ENCODE peak calls at places on chromosome X, in four cellular contexts. One of them, this sample, is unnamed. For H3K27me3, the result is how much of the 10 kb centered on the place peaks cover.

GRCh38 chrX:40175416-40176255 is 77.9 kb upstream of the BCOR start:
- DNase-seq in CD8-positive, alpha-beta memory T cell: peak
- DNase-seq in Peyer's patch: peak
- DNase-seq in tibial artery: peak
- DNase-seq in this sample: peak

GRCh38 chrX:4263005-4263404 is 549.6 kb upstream of the PRKX start:
- DNase-seq in CD8-positive, alpha-beta memory T cell: no peak
- DNase-seq in Peyer's patch: no peak
- DNase-seq in tibial artery: no peak
- DNase-seq in this sample: no peak

GRCh38 chrX:720858-721257 is 90.3 kb downstream of the SHOX start:
- DNase-seq in CD8-positive, alpha-beta memory T cell: no peak
- DNase-seq in Peyer's patch: no peak
- DNase-seq in tibial artery: no peak
- DNase-seq in this sample: no peak

GRCh38 chrX:130028196-130028595 is 45.8 kb downstream of the BCORL1 start:
- DNase-seq in tibial artery: no peak
- DNase-seq in CD8-positive, alpha-beta memory T cell: peak
- DNase-seq in Peyer's patch: peak
- DNase-seq in this sample: peak

GRCh38 chrX:68691102-68691501 is 43.6 kb downstream of the STARD8 start:
- DNase-seq in tibial artery: no peak
- DNase-seq in Peyer's patch: no peak
- DNase-seq in CD8-positive, alpha-beta memory T cell: no peak
- DNase-seq in this sample: no peak

GRCh38 chrX:121336831-121337421 is 289.5 kb downstream of the GLUD2 start:
- DNase-seq in Peyer's patch: no peak
- DNase-seq in tibial artery: no peak
- DNase-seq in CD8-positive, alpha-beta memory T cell: no peak
- DNase-seq in this sample: no peak

GRCh38 chrX:138759217-138759943 is 47.9 kb upstream of the FGF13 start:
- DNase-seq in Peyer's patch: no peak
- DNase-seq in CD8-positive, alpha-beta memory T cell: no peak
- DNase-seq in tibial artery: no peak
- DNase-seq in this sample: no peak

GRCh38 chrX:47864785-47865184 is 28.1 kb downstream of the ZNF81 start:
- DNase-seq in CD8-positive, alpha-beta memory T cell: no peak
- DNase-seq in Peyer's patch: no peak
- DNase-seq in tibial artery: no peak
- DNase-seq in this sample: no peak

GRCh38 chrX:136555694-136556093 is 23.7 kb downstream of the VGLL1 start:
- DNase-seq in tibial artery: no peak
- DNase-seq in CD8-positive, alpha-beta memory T cell: no peak
- DNase-seq in Peyer's patch: no peak
- DNase-seq in this sample: no peak

GRCh38 chrX:73851014-73852009 is 288.3 kb downstream of the CHIC1 start:
- DNase-seq in Peyer's patch: peak
- DNase-seq in tibial artery: no peak
- DNase-seq in CD8-positive, alpha-beta memory T cell: no peak
- DNase-seq in this sample: no peak

GRCh38 chrX:46782034-46782433 is 23.1 kb upstream of the SLC9A7 start:
- DNase-seq in tibial artery: no peak
- DNase-seq in CD8-positive, alpha-beta memory T cell: no peak
- DNase-seq in Peyer's patch: no peak
- DNase-seq in this sample: no peak

GRCh38 chrX:42087960-42088359 is 164.6 kb upstream of the CASK start:
- DNase-seq in tibial artery: no peak
- DNase-seq in Peyer's patch: no peak
- DNase-seq in CD8-positive, alpha-beta memory T cell: no peak
- DNase-seq in this sample: no peak

GRCh38 chrX:7252013-7252610 is 104.2 kb upstream of the PUDP start:
- DNase-seq in CD8-positive, alpha-beta memory T cell: no peak
- DNase-seq in tibial artery: no peak
- DNase-seq in Peyer's patch: no peak
- DNase-seq in this sample: no peak

GRCh38 chrX:72107841-72108590 is 23.7 kb downstream of the RTL5 start:
- DNase-seq in tibial artery: no peak
- DNase-seq in Peyer's patch: no peak
- DNase-seq in CD8-positive, alpha-beta memory T cell: no peak
- DNase-seq in this sample: no peak

GRCh38 chrX:24229967-24230366 is 80.4 kb downstream of the ZFX start:
- DNase-seq in Peyer's patch: no peak
- DNase-seq in CD8-positive, alpha-beta memory T cell: no peak
- DNase-seq in tibial artery: no peak
- DNase-seq in this sample: no peak

GRCh38 chrX:70313503-70313902 is 23.6 kb downstream of the KIF4A start:
- DNase-seq in tibial artery: no peak
- DNase-seq in CD8-positive, alpha-beta memory T cell: no peak
- DNase-seq in Peyer's patch: no peak
- DNase-seq in this sample: no peak

GRCh38 chrX:2898861-2899512 is 30.2 kb downstream of the ARSD start:
- DNase-seq in tibial artery: no peak
- DNase-seq in CD8-positive, alpha-beta memory T cell: no peak
- DNase-seq in Peyer's patch: peak
- DNase-seq in this sample: no peak

GRCh38 chrX:16671005-16671404 is 21.0 kb downstream of the S100G start:
- DNase-seq in tibial artery: no peak
- DNase-seq in Peyer's patch: no peak
- DNase-seq in CD8-positive, alpha-beta memory T cell: no peak
- DNase-seq in this sample: peak

DNA sequence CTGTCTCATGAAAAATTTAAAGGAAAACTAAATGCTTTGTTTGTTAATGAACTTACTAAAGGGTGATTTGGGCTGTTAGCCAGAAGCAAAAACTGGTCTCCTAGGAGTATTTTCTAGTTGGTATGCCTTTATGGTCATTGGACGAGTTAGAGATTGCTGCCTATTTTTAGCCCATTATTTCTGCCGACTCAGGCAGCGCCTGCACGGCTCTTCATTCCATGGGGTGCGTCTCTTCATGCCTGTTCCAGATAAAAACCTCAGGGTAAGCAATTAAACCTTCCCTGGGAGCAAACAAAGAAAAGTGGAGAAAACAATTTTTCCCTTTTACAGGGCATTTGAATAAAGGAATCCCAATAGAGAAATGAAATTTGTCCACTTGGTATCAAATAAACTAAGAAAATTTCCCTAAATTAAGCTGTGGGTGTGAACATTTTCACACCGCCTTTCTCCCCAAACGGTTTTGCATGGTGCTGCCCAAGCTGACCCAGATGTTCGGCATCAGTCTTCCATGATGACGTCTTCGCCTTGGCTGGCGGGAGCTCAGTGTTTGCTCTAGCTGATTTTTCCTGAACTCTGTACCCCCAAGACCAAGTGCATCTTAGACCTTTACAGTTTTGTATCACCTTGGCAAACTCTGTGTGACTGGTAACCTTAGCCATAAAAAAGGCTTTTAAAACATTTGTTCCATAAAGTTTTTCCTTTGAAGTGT is 61.7 kb upstream of the ADGRG2 start:
- DNase-seq in Peyer's patch: no peak
- DNase-seq in CD8-positive, alpha-beta memory T cell: no peak
- DNase-seq in tibial artery: no peak
- DNase-seq in this sample: no peak
- H3K27me3 ChIP-seq in Peyer's patch: under half
- H3K27me3 ChIP-seq in CD8-positive, alpha-beta memory T cell: under half
- H3K27me3 ChIP-seq in tibial artery: under half
- H3K27me3 ChIP-seq in this sample: under half

DNA sequence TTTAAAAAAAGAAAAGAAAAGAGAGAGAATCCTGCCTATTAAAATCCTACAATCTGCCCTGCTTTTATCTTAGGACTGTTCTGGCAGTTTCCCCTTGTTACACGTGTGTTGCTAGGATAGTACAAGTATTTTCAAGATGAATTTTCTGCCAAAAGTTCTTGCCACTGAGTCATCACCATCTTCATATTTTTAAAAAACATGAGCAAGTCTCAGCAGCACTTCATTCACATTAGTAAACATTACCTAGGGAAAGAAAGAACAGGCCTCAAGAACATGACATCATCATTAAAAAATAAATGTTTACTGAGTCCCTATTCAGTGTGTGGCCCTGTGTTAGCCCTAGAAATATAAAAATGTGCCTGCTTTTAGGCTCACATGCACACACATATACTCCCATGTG is 18.6 kb upstream of the GPC3 start:
- DNase-seq in CD8-positive, alpha-beta memory T cell: no peak
- DNase-seq in Peyer's patch: no peak
- DNase-seq in tibial artery: no peak
- DNase-seq in this sample: no peak
- H3K27ac ChIP-seq in CD8-positive, alpha-beta memory T cell: no peak
- H3K27ac ChIP-seq in Peyer's patch: no peak
- H3K27ac ChIP-seq in tibial artery: no peak
- H3K27ac ChIP-seq in this sample: no peak

DNA sequence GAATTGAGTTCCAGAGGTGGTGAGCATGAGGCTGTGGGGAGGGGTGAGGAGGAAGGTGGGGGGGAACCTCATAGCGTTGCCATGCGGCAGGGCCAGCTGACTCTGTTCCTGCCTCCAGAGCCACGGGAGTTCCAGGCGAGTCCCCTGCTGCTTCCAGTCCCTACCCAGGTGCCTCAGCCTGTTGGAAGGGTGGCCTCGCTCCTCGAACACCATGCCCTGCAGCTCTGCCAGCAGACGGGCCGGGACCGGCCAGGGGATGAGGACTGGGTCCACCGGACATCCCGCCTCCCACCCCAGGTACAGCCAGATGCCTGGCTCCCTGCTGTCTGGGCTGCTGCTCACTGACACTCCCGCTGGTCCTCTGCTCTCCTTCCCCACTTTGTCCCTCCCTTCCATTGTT is 7.9 kb downstream of the CCDC22 start:
- DNase-seq in CD8-positive, alpha-beta memory T cell: no peak
- DNase-seq in tibial artery: no peak
- DNase-seq in Peyer's patch: no peak
- DNase-seq in this sample: no peak
- H3K27me3 ChIP-seq in CD8-positive, alpha-beta memory T cell: under half
- H3K27me3 ChIP-seq in tibial artery: under half
- H3K27me3 ChIP-seq in Peyer's patch: under half
- H3K27me3 ChIP-seq in this sample: under half

GRCh38 chrX:8711401-8711800 is 20.5 kb downstream of the ANOS1 start:
- DNase-seq in Peyer's patch: no peak
- DNase-seq in tibial artery: no peak
- DNase-seq in CD8-positive, alpha-beta memory T cell: no peak
- DNase-seq in this sample: no peak
- H3K27ac ChIP-seq in Peyer's patch: no peak
- H3K27ac ChIP-seq in tibial artery: no peak
- H3K27ac ChIP-seq in CD8-positive, alpha-beta memory T cell: no peak
- H3K27ac ChIP-seq in this sample: no peak

DNA sequence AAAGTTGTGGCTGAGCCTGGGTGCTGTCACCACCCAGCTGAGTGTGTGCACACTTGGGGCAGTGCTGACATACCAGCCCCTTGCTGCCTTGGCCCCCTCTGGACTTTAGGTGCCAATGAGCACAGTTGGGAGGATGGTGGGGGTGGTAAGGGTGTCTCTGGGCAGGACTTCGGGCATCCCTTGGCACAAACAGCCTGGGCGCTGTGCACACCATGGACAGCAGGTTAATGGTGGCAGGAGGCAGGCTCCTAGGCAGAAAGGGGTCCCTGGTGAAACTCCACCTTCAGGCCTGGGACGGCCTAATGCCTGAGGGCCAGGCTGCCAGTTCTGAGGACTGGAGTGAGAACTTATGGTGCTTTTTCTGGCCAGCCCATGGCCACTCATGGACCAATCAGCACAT is 32.4 kb upstream of the TEX13C start:
- DNase-seq in tibial artery: no peak
- DNase-seq in CD8-positive, alpha-beta memory T cell: no peak
- DNase-seq in Peyer's patch: no peak
- DNase-seq in this sample: no peak
- H3K27me3 ChIP-seq in tibial artery: under half
- H3K27me3 ChIP-seq in CD8-positive, alpha-beta memory T cell: under half
- H3K27me3 ChIP-seq in Peyer's patch: under half
- H3K27me3 ChIP-seq in this sample: under half

GRCh38 chrX:153828723-153829548 is 1.4 kb downstream of the PDZD4 start:
- DNase-seq in Peyer's patch: no peak
- DNase-seq in CD8-positive, alpha-beta memory T cell: no peak
- DNase-seq in tibial artery: no peak
- DNase-seq in this sample: no peak

GRCh38 chrX:153828308-153828707 is 2.0 kb downstream of the PDZD4 start:
- DNase-seq in CD8-positive, alpha-beta memory T cell: no peak
- DNase-seq in Peyer's patch: no peak
- DNase-seq in tibial artery: no peak
- DNase-seq in this sample: no peak

GRCh38 chrX:153827016-153827415 is 3.3 kb downstream of the PDZD4 start:
- DNase-seq in CD8-positive, alpha-beta memory T cell: no peak
- DNase-seq in Peyer's patch: no peak
- DNase-seq in tibial artery: no peak
- DNase-seq in this sample: no peak

GRCh38 chrX:153829549-153829798 is 870 bp downstream of the PDZD4 start:
- DNase-seq in tibial artery: no peak
- DNase-seq in Peyer's patch: no peak
- DNase-seq in CD8-positive, alpha-beta memory T cell: no peak
- DNase-seq in this sample: no peak

GRCh38 chrX:153827903-153828302 is 2.4 kb downstream of the PDZD4 start:
- DNase-seq in Peyer's patch: no peak
- DNase-seq in CD8-positive, alpha-beta memory T cell: no peak
- DNase-seq in tibial artery: no peak
- DNase-seq in this sample: no peak
- H3K27ac ChIP-seq in Peyer's patch: no peak
- H3K27ac ChIP-seq in CD8-positive, alpha-beta memory T cell: no peak
- H3K27ac ChIP-seq in tibial artery: peak
- H3K27ac ChIP-seq in this sample: no peak

GRCh38 chrX:63349307-63349706 is 1.8 kb downstream of the SPIN4 start:
- DNase-seq in CD8-positive, alpha-beta memory T cell: no peak
- DNase-seq in Peyer's patch: no peak
- DNase-seq in tibial artery: no peak
- DNase-seq in this sample: no peak
- H3K27me3 ChIP-seq in CD8-positive, alpha-beta memory T cell: under half
- H3K27me3 ChIP-seq in Peyer's patch: under half
- H3K27me3 ChIP-seq in tibial artery: under half
- H3K27me3 ChIP-seq in this sample: under half

This sample was measured in naive thymus-derived CD4-positive, alpha-beta T cell.